ENCODE peak calls at places on chromosome 9, in five cellular contexts. S is suprapubic skin, U is sigmoid colon, G is transverse colon, Y is K562. R is an unnamed sample.

GRCh38 chr9:83596899-83597504 is 25.9 kb upstream of the IDNK start:
- DNase-seq in S (no peak), U (no peak), G (peak), Y (peak), R (no peak)

GRCh38 chr9:93949694-93950449 is 5.3 kb downstream of the BARX1 start:
- DNase-seq in S (no peak), U (no peak), G (no peak), Y (peak), R (no peak)

GRCh38 chr9:94869415-94869838 is 142.9 kb downstream of the AOPEP start:
- DNase-seq in S (no peak), U (no peak), G (no peak), Y (no peak), R (no peak)

GRCh38 chr9:123399803-123400378 is 43.9 kb downstream of the CRB2 start:
- DNase-seq in S (no peak), U (no peak), G (peak), Y (peak), R (no peak)

GRCh38 chr9:105930007-105930627 is 235.8 kb downstream of the TMEM38B start:
- DNase-seq in S (no peak), U (no peak), G (no peak), Y (no peak), R (no peak)

GRCh38 chr9:21450733-21451394 is 10.6 kb downstream of the IFNA1 start:
- DNase-seq in S (no peak), U (no peak), G (no peak), Y (no peak), R (no peak)

GRCh38 chr9:38227061-38227540 is 158.1 kb upstream of the SHB start:
- DNase-seq in S (no peak), U (no peak), G (peak), Y (peak), R (no peak)

GRCh38 chr9:107929439-107929838 is 439.9 kb upstream of the KLF4 start:
- DNase-seq in S (peak), U (peak), G (peak), Y (no peak), R (peak)

GRCh38 chr9:81682797-81683196 is 6.5 kb downstream of the TLE1 start:
- DNase-seq in S (no peak), U (no peak), G (peak), Y (no peak), R (peak)

GRCh38 chr9:96232539-96233241 is 69.3 kb downstream of the HSD17B3 start:
- DNase-seq in S (no peak), U (peak), G (peak), Y (peak), R (no peak)

GRCh38 chr9:86713456-86713855 is 233.8 kb downstream of the GAS1 start:
- DNase-seq in S (no peak), U (no peak), G (no peak), Y (no peak), R (no peak)

GRCh38 chr9:6759114-6759977 is 1.6 kb downstream of the KDM4C start:
- DNase-seq in S (no peak), U (no peak), G (peak), Y (peak), R (peak)

GRCh38 chr9:81627481-81627880 is 61.9 kb downstream of the TLE1 start:
- DNase-seq in S (no peak), U (no peak), G (no peak), Y (no peak), R (no peak)

GRCh38 chr9:88534456-88535225 is at the start of gene NXNL2:
- DNase-seq in S (peak), U (peak), G (peak), Y (peak), R (peak)

GRCh38 chr9:69186841-69187611 is 12.9 kb downstream of the TJP2 start:
- DNase-seq in S (no peak), U (no peak), G (no peak), Y (no peak), R (no peak)

GRCh38 chr9:121242219-121242954 is 25.6 kb upstream of the GSN start:
- DNase-seq in S (no peak), U (no peak), G (no peak), Y (peak), R (no peak)

GRCh38 chr9:96048116-96048953 is 172.8 kb downstream of the ERCC6L2 start:
- DNase-seq in S (no peak), U (no peak), G (no peak), Y (no peak), R (peak)

GRCh38 chr9:27162045-27162444 is 53.0 kb downstream of the TEK start:
- DNase-seq in S (no peak), U (no peak), G (no peak), Y (no peak), R (no peak)

GRCh38 chr9:81410201-81410600 is 279.1 kb downstream of the TLE1 start:
- DNase-seq in S (no peak), U (no peak), G (no peak), Y (no peak), R (no peak)

GRCh38 chr9:85553475-85553874 is 188.3 kb downstream of the AGTPBP1 start:
- DNase-seq in S (no peak), U (no peak), G (no peak), Y (no peak), R (no peak)

GRCh38 chr9:128685636-128686489 is 3.2 kb upstream of the SET start:
- DNase-seq in S (no peak), U (no peak), G (peak), Y (no peak), R (peak)

DNA sequence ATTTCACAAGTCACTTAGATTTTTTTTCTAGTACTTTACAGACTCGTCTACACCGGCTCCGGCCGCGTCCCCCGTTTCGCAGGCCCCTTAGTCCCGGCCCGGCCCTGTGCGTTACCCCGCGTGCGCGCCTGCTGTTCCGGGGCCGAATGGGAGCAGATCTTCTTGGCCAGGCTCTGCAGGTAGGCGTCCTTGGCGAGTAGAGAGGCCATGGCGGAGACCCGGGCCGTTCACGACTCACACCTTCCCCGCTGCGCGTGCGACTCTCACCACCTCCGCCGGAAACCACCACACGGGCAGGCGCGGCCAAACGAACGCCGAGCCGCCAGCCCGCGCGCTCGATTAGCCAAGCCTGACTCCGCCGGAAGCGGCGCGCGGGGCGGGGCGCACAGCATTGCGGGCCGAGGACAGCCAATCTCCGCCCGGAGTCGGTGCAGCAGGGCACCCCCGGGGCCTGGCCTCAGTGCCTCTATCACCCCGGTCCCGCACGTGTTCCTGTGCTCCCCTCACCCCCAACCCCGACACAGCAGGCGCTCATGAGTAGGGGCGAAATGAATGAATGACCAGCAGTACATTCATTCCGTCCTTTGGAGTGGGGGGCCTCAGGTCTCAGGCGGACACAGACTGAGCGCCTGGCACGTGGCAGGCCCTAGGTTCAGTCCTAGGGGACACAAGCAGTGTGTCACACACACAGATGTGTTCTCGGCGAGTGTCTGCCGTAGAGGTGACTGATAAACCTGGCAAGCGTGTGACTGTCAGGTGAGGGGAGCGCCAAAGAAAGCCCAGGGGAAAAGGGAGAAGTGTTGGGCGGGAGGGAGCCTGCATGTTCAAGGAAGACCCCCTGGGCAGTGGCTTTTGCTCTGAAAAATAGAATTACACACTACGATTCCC is at the start of gene SURF6:
- DNase-seq in S (peak), U (peak), G (peak), Y (peak), R (peak)
- TF ChIP-seq EP300 in S (no peak), U (no peak), G (no peak), Y (peak), R (no peak)

GRCh38 chr9:109775516-109775915 is 4.5 kb upstream of the PALM2AKAP2 start:
- DNase-seq in S (no peak), U (no peak), G (no peak), Y (no peak), R (no peak)
- TF ChIP-seq POLR2AphosphoS5 in S (no peak), U (no peak), G (no peak), Y (no peak), R (no peak)

GRCh38 chr9:132232522-132232921 is 70.7 kb downstream of the NTNG2 start:
- DNase-seq in S (no peak), U (no peak), G (no peak), Y (no peak), R (no peak)
- H3K27ac ChIP-seq in S (no peak), U (no peak), G (no peak), Y (no peak), R (no peak)

DNA sequence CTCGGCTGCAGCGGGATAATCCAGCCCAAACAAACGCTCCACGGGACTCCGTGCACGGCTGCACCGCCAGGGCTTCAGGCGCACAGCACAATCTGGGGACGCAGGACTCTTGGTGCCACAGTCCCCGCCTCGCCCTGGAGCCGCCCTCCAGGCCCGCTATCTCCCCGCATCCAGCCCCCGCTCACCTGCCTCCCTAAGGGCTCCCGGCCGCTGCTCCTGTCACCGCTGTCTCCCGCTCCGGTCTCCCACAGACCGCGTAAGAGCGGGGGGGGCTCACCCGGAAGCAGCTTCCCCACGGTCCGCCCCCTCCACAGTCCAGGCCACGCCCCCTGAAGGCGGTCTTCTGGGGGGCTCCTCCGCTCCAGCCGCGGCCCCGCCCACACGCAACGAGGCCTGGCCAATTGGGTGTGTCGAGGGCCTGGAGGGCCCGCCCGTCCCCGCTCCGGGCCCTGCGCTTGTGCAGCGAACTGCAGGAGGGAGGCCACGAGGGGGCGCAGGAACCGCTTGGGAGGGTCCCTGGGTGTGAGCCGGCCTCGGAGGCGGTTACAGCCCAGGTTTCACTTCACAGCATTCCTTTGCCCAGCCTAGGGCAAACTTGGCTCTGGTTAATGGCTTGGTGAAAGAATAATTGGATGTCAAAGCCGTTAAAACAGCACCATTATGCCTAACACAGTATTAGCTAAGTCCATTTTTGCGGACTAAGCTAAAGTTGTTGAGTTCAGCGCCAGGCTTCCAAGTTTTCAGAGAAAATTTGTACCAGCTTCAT is at the start of gene ALAD:
- DNase-seq in S (peak), U (peak), G (peak), Y (peak), R (peak)
- TF ChIP-seq EP300 in S (no peak), U (no peak), G (no peak), Y (no peak), R (no peak)

DNA sequence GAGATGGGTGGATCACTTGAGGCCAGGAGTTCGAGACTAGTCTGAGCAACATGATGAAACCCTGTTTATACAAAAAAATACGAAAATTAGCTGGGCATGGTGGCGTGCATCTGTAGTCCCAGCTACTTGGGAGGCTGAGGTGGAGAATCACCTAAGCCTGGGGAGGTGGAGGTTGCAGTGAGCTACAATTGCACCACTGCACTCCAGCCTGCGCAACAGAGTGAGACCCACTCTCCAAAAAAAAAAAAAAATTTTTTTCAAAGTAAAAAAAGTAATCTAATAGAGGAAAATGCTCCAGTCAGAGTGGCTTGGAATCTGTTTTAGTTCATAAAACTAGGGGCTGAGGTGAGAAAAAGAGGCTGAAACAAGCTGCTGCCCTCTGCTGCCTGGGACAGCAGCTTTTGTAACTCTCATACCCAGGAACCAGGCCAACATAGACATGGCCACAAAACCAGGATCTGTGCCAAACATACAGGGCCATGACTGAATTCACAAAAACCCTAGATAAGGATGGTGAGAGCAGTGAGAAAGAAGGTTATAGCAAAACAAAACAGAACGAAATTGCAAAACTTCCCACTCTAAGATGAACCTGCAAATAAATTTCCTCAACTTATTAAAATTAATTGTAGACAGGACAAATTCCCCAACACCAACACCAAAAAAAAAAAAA is 13.1 kb upstream of the DCAF12 start:
- DNase-seq in S (no peak), U (no peak), G (peak), Y (peak), R (peak)
- TF ChIP-seq POLR2AphosphoS5 in S (no peak), U (no peak), G (no peak), Y (no peak), R (peak)

GRCh38 chr9:120030847-120031246 is 549.1 kb downstream of the CDK5RAP2 start:
- DNase-seq in S (no peak), U (no peak), G (no peak), Y (no peak), R (no peak)
- H3K27ac ChIP-seq in S (no peak), U (no peak), G (no peak), Y (no peak), R (no peak)

GRCh38 chr9:110555971-110556370 is 23.6 kb downstream of the SVEP1 start:
- DNase-seq in S (peak), U (peak), G (peak), Y (no peak), R (peak)
- TF ChIP-seq EP300 in S (no peak), U (peak), G (peak), Y (no peak), R (no peak)

GRCh38 chr9:114235113-114235589 is 79.8 kb downstream of the COL27A1 start:
- DNase-seq in S (no peak), U (no peak), G (no peak), Y (no peak), R (no peak)
- TF ChIP-seq POLR2AphosphoS5 in S (no peak), U (no peak), G (no peak), Y (no peak), R (no peak)

GRCh38 chr9:97425992-97426336 is 14.1 kb downstream of the TDRD7 start:
- DNase-seq in S (no peak), U (no peak), G (no peak), Y (no peak), R (no peak)
- H3K27ac ChIP-seq in S (no peak), U (no peak), G (peak), Y (no peak), R (no peak)

R was measured in stomach.